ENCODE peak calls at places on chromosomes 4 and X, in seven cellular contexts. One of them, this sample, is unnamed.

GRCh38 chrX:139287155-139287924 is 243.2 kb upstream of the F9 start:
- DNase-seq in mesothelial cell of epicardium: no peak
- DNase-seq in osteocyte: no peak
- DNase-seq in activated CD4-positive, alpha-beta T cell treated with anti-CD3 and anti-CD28 coated beads, Interleukin-2, amount 10 ng/mL, durations not matched to agents 24 days and 14 days: no peak
- DNase-seq in ascending aorta: no peak
- DNase-seq in prostate gland: no peak
- DNase-seq in A549: no peak
- DNase-seq in this sample: no peak

GRCh38 chr4:6884341-6884870 is 25.2 kb upstream of the TBC1D14 start:
- DNase-seq in mesothelial cell of epicardium: no peak
- DNase-seq in osteocyte: no peak
- DNase-seq in activated CD4-positive, alpha-beta T cell treated with anti-CD3 and anti-CD28 coated beads, Interleukin-2, amount 10 ng/mL, durations not matched to agents 24 days and 14 days: no peak
- DNase-seq in ascending aorta: peak; percentile 41
- DNase-seq in prostate gland: no peak
- DNase-seq in A549: no peak
- DNase-seq in this sample: no peak

GRCh38 chr4:156362581-156362980 is 408.9 kb upstream of the CTSO start:
- DNase-seq in mesothelial cell of epicardium: no peak
- DNase-seq in osteocyte: no peak
- DNase-seq in activated CD4-positive, alpha-beta T cell treated with anti-CD3 and anti-CD28 coated beads, Interleukin-2, amount 10 ng/mL, durations not matched to agents 24 days and 14 days: no peak
- DNase-seq in ascending aorta: no peak
- DNase-seq in prostate gland: no peak
- DNase-seq in A549: no peak
- DNase-seq in this sample: peak; percentile 53

GRCh38 chr4:101969965-101970364 is 179.4 kb downstream of the BANK1 start:
- DNase-seq in mesothelial cell of epicardium: no peak
- DNase-seq in osteocyte: no peak
- DNase-seq in activated CD4-positive, alpha-beta T cell treated with anti-CD3 and anti-CD28 coated beads, Interleukin-2, amount 10 ng/mL, durations not matched to agents 24 days and 14 days: no peak
- DNase-seq in ascending aorta: no peak
- DNase-seq in prostate gland: no peak
- DNase-seq in A549: no peak
- DNase-seq in this sample: no peak

GRCh38 chr4:73599182-73599581 is 21.1 kb downstream of the RASSF6 start:
- DNase-seq in mesothelial cell of epicardium: no peak
- DNase-seq in osteocyte: no peak
- DNase-seq in activated CD4-positive, alpha-beta T cell treated with anti-CD3 and anti-CD28 coated beads, Interleukin-2, amount 10 ng/mL, durations not matched to agents 24 days and 14 days: no peak
- DNase-seq in ascending aorta: no peak
- DNase-seq in prostate gland: no peak
- DNase-seq in A549: peak; percentile 51
- DNase-seq in this sample: peak; percentile 89

GRCh38 chrX:1657367-1658082 is 42.7 kb downstream of the ASMT start:
- DNase-seq in mesothelial cell of epicardium: no peak
- DNase-seq in osteocyte: no peak
- DNase-seq in activated CD4-positive, alpha-beta T cell treated with anti-CD3 and anti-CD28 coated beads, Interleukin-2, amount 10 ng/mL, durations not matched to agents 24 days and 14 days: peak; percentile 86
- DNase-seq in ascending aorta: no peak
- DNase-seq in prostate gland: no peak
- DNase-seq in A549: no peak
- DNase-seq in this sample: peak; percentile 36

GRCh38 chrX:31126205-31126604 is 54.4 kb upstream of the FTHL17 start:
- DNase-seq in mesothelial cell of epicardium: no peak
- DNase-seq in osteocyte: no peak
- DNase-seq in activated CD4-positive, alpha-beta T cell treated with anti-CD3 and anti-CD28 coated beads, Interleukin-2, amount 10 ng/mL, durations not matched to agents 24 days and 14 days: no peak
- DNase-seq in ascending aorta: no peak
- DNase-seq in prostate gland: no peak
- DNase-seq in A549: no peak
- DNase-seq in this sample: peak; percentile 54

GRCh38 chr4:179415016-179415841 is 1973.0 kb upstream of the AGA start:
- DNase-seq in mesothelial cell of epicardium: no peak
- DNase-seq in osteocyte: no peak
- DNase-seq in activated CD4-positive, alpha-beta T cell treated with anti-CD3 and anti-CD28 coated beads, Interleukin-2, amount 10 ng/mL, durations not matched to agents 24 days and 14 days: no peak
- DNase-seq in ascending aorta: no peak
- DNase-seq in prostate gland: no peak
- DNase-seq in A549: no peak
- DNase-seq in this sample: no peak

GRCh38 chrX:3346436-3347329 is at the start of gene MXRA5:
- DNase-seq in mesothelial cell of epicardium: peak; percentile 57
- DNase-seq in osteocyte: peak; percentile 90
- DNase-seq in activated CD4-positive, alpha-beta T cell treated with anti-CD3 and anti-CD28 coated beads, Interleukin-2, amount 10 ng/mL, durations not matched to agents 24 days and 14 days: no peak
- DNase-seq in ascending aorta: no peak
- DNase-seq in prostate gland: peak; percentile 17
- DNase-seq in A549: no peak
- DNase-seq in this sample: peak; percentile 50

GRCh38 chr4:173288296-173288695 is 45.9 kb downstream of the HMGB2 start:
- DNase-seq in mesothelial cell of epicardium: no peak
- DNase-seq in osteocyte: no peak
- DNase-seq in activated CD4-positive, alpha-beta T cell treated with anti-CD3 and anti-CD28 coated beads, Interleukin-2, amount 10 ng/mL, durations not matched to agents 24 days and 14 days: peak; percentile 92
- DNase-seq in ascending aorta: peak; percentile 73
- DNase-seq in prostate gland: no peak
- DNase-seq in A549: peak; percentile 5
- DNase-seq in this sample: peak; percentile 74

GRCh38 chr4:78155616-78156105 is 98.5 kb downstream of the FRAS1 start:
- DNase-seq in mesothelial cell of epicardium: no peak
- DNase-seq in osteocyte: no peak
- DNase-seq in activated CD4-positive, alpha-beta T cell treated with anti-CD3 and anti-CD28 coated beads, Interleukin-2, amount 10 ng/mL, durations not matched to agents 24 days and 14 days: no peak
- DNase-seq in ascending aorta: no peak
- DNase-seq in prostate gland: no peak
- DNase-seq in A549: no peak
- DNase-seq in this sample: peak; percentile 68

GRCh38 chrX:41337140-41337539 is 3.2 kb downstream of the DDX3X start:
- DNase-seq in mesothelial cell of epicardium: no peak
- DNase-seq in osteocyte: no peak
- DNase-seq in activated CD4-positive, alpha-beta T cell treated with anti-CD3 and anti-CD28 coated beads, Interleukin-2, amount 10 ng/mL, durations not matched to agents 24 days and 14 days: peak; percentile 56
- DNase-seq in ascending aorta: no peak
- DNase-seq in prostate gland: no peak
- DNase-seq in A549: no peak
- DNase-seq in this sample: peak; percentile 16

GRCh38 chrX:119758682-119759332 is 419 bp downstream of the SOWAHD start:
- DNase-seq in mesothelial cell of epicardium: no peak
- DNase-seq in osteocyte: no peak
- DNase-seq in activated CD4-positive, alpha-beta T cell treated with anti-CD3 and anti-CD28 coated beads, Interleukin-2, amount 10 ng/mL, durations not matched to agents 24 days and 14 days: peak; percentile 80
- DNase-seq in ascending aorta: no peak
- DNase-seq in prostate gland: no peak
- DNase-seq in A549: no peak
- DNase-seq in this sample: no peak

GRCh38 chrX:12370444-12371089 is 232.3 kb downstream of the FRMPD4 start:
- DNase-seq in mesothelial cell of epicardium: no peak
- DNase-seq in osteocyte: no peak
- DNase-seq in activated CD4-positive, alpha-beta T cell treated with anti-CD3 and anti-CD28 coated beads, Interleukin-2, amount 10 ng/mL, durations not matched to agents 24 days and 14 days: no peak
- DNase-seq in ascending aorta: no peak
- DNase-seq in prostate gland: no peak
- DNase-seq in A549: no peak
- DNase-seq in this sample: peak; percentile 2

GRCh38 chr4:138892483-138893386 is 122.8 kb upstream of the NOCT start:
- DNase-seq in mesothelial cell of epicardium: no peak
- DNase-seq in osteocyte: no peak
- DNase-seq in activated CD4-positive, alpha-beta T cell treated with anti-CD3 and anti-CD28 coated beads, Interleukin-2, amount 10 ng/mL, durations not matched to agents 24 days and 14 days: no peak
- DNase-seq in ascending aorta: no peak
- DNase-seq in prostate gland: no peak
- DNase-seq in A549: no peak
- DNase-seq in this sample: no peak

GRCh38 chrX:69565247-69565815 is 50.6 kb upstream of the EDA start:
- DNase-seq in mesothelial cell of epicardium: no peak
- DNase-seq in osteocyte: no peak
- DNase-seq in activated CD4-positive, alpha-beta T cell treated with anti-CD3 and anti-CD28 coated beads, Interleukin-2, amount 10 ng/mL, durations not matched to agents 24 days and 14 days: no peak
- DNase-seq in ascending aorta: no peak
- DNase-seq in prostate gland: no peak
- DNase-seq in A549: no peak
- DNase-seq in this sample: no peak

GRCh38 chrX:78455901-78456300 is 128.5 kb upstream of the CYSLTR1 start:
- DNase-seq in mesothelial cell of epicardium: no peak
- DNase-seq in osteocyte: no peak
- DNase-seq in activated CD4-positive, alpha-beta T cell treated with anti-CD3 and anti-CD28 coated beads, Interleukin-2, amount 10 ng/mL, durations not matched to agents 24 days and 14 days: no peak
- DNase-seq in ascending aorta: no peak
- DNase-seq in prostate gland: no peak
- DNase-seq in A549: no peak
- DNase-seq in this sample: peak; percentile 0

GRCh38 chrX:39809326-39809725 is 288.4 kb downstream of the BCOR start:
- DNase-seq in mesothelial cell of epicardium: no peak
- DNase-seq in osteocyte: no peak
- DNase-seq in activated CD4-positive, alpha-beta T cell treated with anti-CD3 and anti-CD28 coated beads, Interleukin-2, amount 10 ng/mL, durations not matched to agents 24 days and 14 days: no peak
- DNase-seq in ascending aorta: no peak
- DNase-seq in prostate gland: no peak
- DNase-seq in A549: no peak
- DNase-seq in this sample: no peak

GRCh38 chr4:20629180-20630115 is 70.8 kb upstream of the PACRGL start:
- DNase-seq in mesothelial cell of epicardium: no peak
- DNase-seq in osteocyte: no peak
- DNase-seq in activated CD4-positive, alpha-beta T cell treated with anti-CD3 and anti-CD28 coated beads, Interleukin-2, amount 10 ng/mL, durations not matched to agents 24 days and 14 days: no peak
- DNase-seq in ascending aorta: no peak
- DNase-seq in prostate gland: no peak
- DNase-seq in A549: no peak
- DNase-seq in this sample: no peak

GRCh38 chr4:158812543-158812942 is 43.7 kb downstream of the FNIP2 start:
- DNase-seq in mesothelial cell of epicardium: no peak
- DNase-seq in osteocyte: no peak
- DNase-seq in activated CD4-positive, alpha-beta T cell treated with anti-CD3 and anti-CD28 coated beads, Interleukin-2, amount 10 ng/mL, durations not matched to agents 24 days and 14 days: no peak
- DNase-seq in ascending aorta: no peak
- DNase-seq in prostate gland: no peak
- DNase-seq in A549: no peak
- DNase-seq in this sample: no peak

GRCh38 chrX:39843318-39843717 is 254.4 kb downstream of the BCOR start:
- DNase-seq in mesothelial cell of epicardium: no peak
- DNase-seq in osteocyte: no peak
- DNase-seq in activated CD4-positive, alpha-beta T cell treated with anti-CD3 and anti-CD28 coated beads, Interleukin-2, amount 10 ng/mL, durations not matched to agents 24 days and 14 days: no peak
- DNase-seq in ascending aorta: no peak
- DNase-seq in prostate gland: no peak
- DNase-seq in A549: no peak
- DNase-seq in this sample: no peak

GRCh38 chr4:53532521-53532920 is 58.8 kb downstream of the LNX1 start:
- DNase-seq in mesothelial cell of epicardium: no peak
- DNase-seq in osteocyte: no peak
- DNase-seq in activated CD4-positive, alpha-beta T cell treated with anti-CD3 and anti-CD28 coated beads, Interleukin-2, amount 10 ng/mL, durations not matched to agents 24 days and 14 days: no peak
- DNase-seq in ascending aorta: no peak
- DNase-seq in prostate gland: no peak
- DNase-seq in A549: no peak
- DNase-seq in this sample: peak; percentile 24

GRCh38 chr4:37889849-37890500 is 909 bp upstream of the TBC1D1 start:
- DNase-seq in mesothelial cell of epicardium: no peak
- DNase-seq in osteocyte: no peak
- DNase-seq in activated CD4-positive, alpha-beta T cell treated with anti-CD3 and anti-CD28 coated beads, Interleukin-2, amount 10 ng/mL, durations not matched to agents 24 days and 14 days: no peak
- DNase-seq in ascending aorta: peak; percentile 77
- DNase-seq in prostate gland: no peak
- DNase-seq in A549: no peak
- DNase-seq in this sample: no peak

GRCh38 chr4:65943076-65943475 is 272.8 kb upstream of the EPHA5 start:
- DNase-seq in mesothelial cell of epicardium: no peak
- DNase-seq in osteocyte: no peak
- DNase-seq in activated CD4-positive, alpha-beta T cell treated with anti-CD3 and anti-CD28 coated beads, Interleukin-2, amount 10 ng/mL, durations not matched to agents 24 days and 14 days: no peak
- DNase-seq in ascending aorta: no peak
- DNase-seq in prostate gland: no peak
- DNase-seq in A549: peak; percentile 2
- DNase-seq in this sample: peak; percentile 86

GRCh38 chr4:123986268-123986798 is 589.7 kb downstream of the SPRY1 start:
- DNase-seq in mesothelial cell of epicardium: no peak
- DNase-seq in osteocyte: no peak
- DNase-seq in activated CD4-positive, alpha-beta T cell treated with anti-CD3 and anti-CD28 coated beads, Interleukin-2, amount 10 ng/mL, durations not matched to agents 24 days and 14 days: no peak
- DNase-seq in ascending aorta: no peak
- DNase-seq in prostate gland: no peak
- DNase-seq in A549: no peak
- DNase-seq in this sample: peak; percentile 94

GRCh38 chr4:127622923-127623754 is 9.6 kb upstream of the INTU start:
- DNase-seq in mesothelial cell of epicardium: peak; percentile 20
- DNase-seq in osteocyte: no peak
- DNase-seq in activated CD4-positive, alpha-beta T cell treated with anti-CD3 and anti-CD28 coated beads, Interleukin-2, amount 10 ng/mL, durations not matched to agents 24 days and 14 days: no peak
- DNase-seq in ascending aorta: peak; percentile 65
- DNase-seq in prostate gland: peak; percentile 26
- DNase-seq in A549: peak; percentile 18
- DNase-seq in this sample: peak; percentile 47

GRCh38 chr4:158201310-158201709 is 9.0 kb upstream of the TMEM144 start:
- DNase-seq in mesothelial cell of epicardium: no peak
- DNase-seq in osteocyte: no peak
- DNase-seq in activated CD4-positive, alpha-beta T cell treated with anti-CD3 and anti-CD28 coated beads, Interleukin-2, amount 10 ng/mL, durations not matched to agents 24 days and 14 days: no peak
- DNase-seq in ascending aorta: no peak
- DNase-seq in prostate gland: no peak
- DNase-seq in A549: no peak
- DNase-seq in this sample: peak; percentile 4

GRCh38 chrX:66632986-66633385 is 5.9 kb downstream of the EDA2R start:
- DNase-seq in mesothelial cell of epicardium: no peak
- DNase-seq in osteocyte: no peak
- DNase-seq in activated CD4-positive, alpha-beta T cell treated with anti-CD3 and anti-CD28 coated beads, Interleukin-2, amount 10 ng/mL, durations not matched to agents 24 days and 14 days: no peak
- DNase-seq in ascending aorta: no peak
- DNase-seq in prostate gland: no peak
- DNase-seq in A549: no peak
- DNase-seq in this sample: peak; percentile 32

GRCh38 chr4:41426523-41426922 is 111.4 kb upstream of the LIMCH1 start:
- DNase-seq in mesothelial cell of epicardium: no peak
- DNase-seq in osteocyte: no peak
- DNase-seq in activated CD4-positive, alpha-beta T cell treated with anti-CD3 and anti-CD28 coated beads, Interleukin-2, amount 10 ng/mL, durations not matched to agents 24 days and 14 days: no peak
- DNase-seq in ascending aorta: no peak
- DNase-seq in prostate gland: no peak
- DNase-seq in A549: no peak
- DNase-seq in this sample: no peak

GRCh38 chrX:72019487-72019886 is 108.8 kb downstream of the NHSL2 start:
- DNase-seq in mesothelial cell of epicardium: no peak
- DNase-seq in osteocyte: peak; percentile 10
- DNase-seq in activated CD4-positive, alpha-beta T cell treated with anti-CD3 and anti-CD28 coated beads, Interleukin-2, amount 10 ng/mL, durations not matched to agents 24 days and 14 days: no peak
- DNase-seq in ascending aorta: no peak
- DNase-seq in prostate gland: no peak
- DNase-seq in A549: no peak
- DNase-seq in this sample: no peak

GRCh38 chr4:23877758-23878229 is 12.1 kb downstream of the PPARGC1A start:
- DNase-seq in mesothelial cell of epicardium: no peak
- DNase-seq in osteocyte: no peak
- DNase-seq in activated CD4-positive, alpha-beta T cell treated with anti-CD3 and anti-CD28 coated beads, Interleukin-2, amount 10 ng/mL, durations not matched to agents 24 days and 14 days: no peak
- DNase-seq in ascending aorta: no peak
- DNase-seq in prostate gland: peak; percentile 46
- DNase-seq in A549: no peak
- DNase-seq in this sample: peak; percentile 66

GRCh38 chrX:40207626-40208025 is 109.9 kb upstream of the BCOR start:
- DNase-seq in mesothelial cell of epicardium: no peak
- DNase-seq in osteocyte: no peak
- DNase-seq in activated CD4-positive, alpha-beta T cell treated with anti-CD3 and anti-CD28 coated beads, Interleukin-2, amount 10 ng/mL, durations not matched to agents 24 days and 14 days: peak; percentile 59
- DNase-seq in ascending aorta: no peak
- DNase-seq in prostate gland: no peak
- DNase-seq in A549: no peak
- DNase-seq in this sample: no peak